ENCODE peak calls at places on chromosomes 3 and 15, in four cellular contexts. J is stimulated activated CD8-positive, alpha-beta memory T cell treated with anti-CD3 and anti-CD28 coated beads, Interleukin-15, amount 100 ng/mL, for 24 hours; E is colonic mucosa; B is activated CD4-positive, alpha-beta T cell treated with anti-CD3 and anti-CD28 coated beads for 48 hours. G is an unnamed sample.
A peak's percentile ranks its signal among the peaks of the same experiment; 100 is the strongest.

GRCh38 chr15:61769557-61769956 is 290.7 kb downstream of the VPS13C start:
- DNase-seq in E (no peak), B (no peak), J (no peak), G (no peak)

GRCh38 chr3:179449621-179450020 is 1.6 kb downstream of the GNB4 start:
- DNase-seq in E (no peak), J (no peak), B (no peak), G (no peak)

GRCh38 chr3:15933439-15934144 is 135.8 kb upstream of the ANKRD28 start:
- DNase-seq in E (no peak), B (no peak), J (no peak), G (no peak)

GRCh38 chr3:113040231-113040630 is 49.4 kb downstream of the GTPBP8 start:
- DNase-seq in J (no peak), B (no peak), E (no peak), G (no peak)

GRCh38 chr15:76964157-76964556 is 30.8 kb upstream of the PSTPIP1 start:
- DNase-seq in J (no peak), E (no peak), B (no peak), G (no peak)

GRCh38 chr3:112605285-112605684 is 35.7 kb downstream of the CCDC80 start:
- DNase-seq in J (no peak), E (no peak), B (peak; percentile 3), G (no peak)

GRCh38 chr3:42300778-42301177 is 34.8 kb upstream of the CCK start:
- DNase-seq in B (no peak), J (no peak), E (no peak), G (no peak)

GRCh38 chr3:175258763-175259162 is 399.6 kb downstream of the NAALADL2 start:
- DNase-seq in J (no peak), E (no peak), B (no peak), G (no peak)

GRCh38 chr15:86375733-86376132 is 296.1 kb downstream of the AGBL1 start:
- DNase-seq in E (no peak), J (no peak), B (no peak), G (no peak)

GRCh38 chr3:142897807-142898206 is 8.9 kb upstream of the PCOLCE2 start:
- DNase-seq in B (no peak), J (no peak), E (no peak), G (no peak)

GRCh38 chr3:138594150-138594934 is at the start of gene CEP70:
- DNase-seq in E (peak; percentile 96), B (peak; percentile 90), J (peak; percentile 67), G (peak; percentile 91)

GRCh38 chr3:197960694-197961581 is 921 bp downstream of the LMLN start:
- DNase-seq in E (no peak), B (peak; percentile 76), J (no peak), G (peak; percentile 40)

GRCh38 chr15:39407116-39407515 is 173.8 kb upstream of the THBS1 start:
- DNase-seq in B (no peak), J (no peak), E (no peak), G (no peak)

GRCh38 chr3:48614044-48614443 is 4.6 kb upstream of the UQCRC1 start:
- DNase-seq in B (no peak), J (no peak), E (no peak), G (no peak)

GRCh38 chr3:137105277-137105977 is 147.6 kb downstream of the IL20RB start:
- DNase-seq in B (peak; percentile 9), E (no peak), J (no peak), G (no peak)

GRCh38 chr3:5473471-5473870 is 286.0 kb downstream of the EDEM1 start:
- DNase-seq in B (no peak), J (no peak), E (no peak), G (no peak)

GRCh38 chr15:67415186-67415585 is 105.7 kb upstream of the C15orf61 start:
- DNase-seq in J (no peak), E (no peak), B (no peak), G (no peak)

GRCh38 chr3:189551007-189551406 is 80.2 kb upstream of the TP63 start:
- DNase-seq in E (no peak), B (no peak), J (no peak), G (no peak)

GRCh38 chr3:113867506-113867905 is 28.9 kb downstream of the GRAMD1C start:
- DNase-seq in B (no peak), J (no peak), E (no peak), G (no peak)

GRCh38 chr3:183817639-183818038 is 7.7 kb downstream of the MAP6D1 start:
- DNase-seq in E (no peak), J (no peak), B (no peak), G (no peak)

GRCh38 chr3:171286580-171287249 is 173.5 kb downstream of the TNIK start:
- DNase-seq in E (no peak), J (no peak), B (no peak), G (no peak)

GRCh38 chr3:84717894-84718293 is 240.9 kb upstream of the CADM2 start:
- DNase-seq in E (no peak), J (no peak), B (no peak), G (no peak)

GRCh38 chr15:90037961-90038633 is 37.0 kb downstream of the ZNF710 start:
- DNase-seq in B (peak; percentile 72), E (no peak), J (no peak), G (no peak)

G was measured in mesothelial cell of epicardium.